ENCODE peak calls at places on chromosomes 1 and 21, in four cellular contexts. Q is Peyer's patch, A is small intestine, B is OCI-LY7. X is an unnamed sample. For H3K4me1, the result is how much of the 10 kb centered on the place peaks cover.

GRCh38 chr1:32048440-32048839 is 24.3 kb upstream of the TMEM39B start:
- DNase-seq in Q (no peak), A (no peak), B (no peak), X (no peak)

GRCh38 chr1:119815361-119815760 is 4.1 kb upstream of the REG4 start:
- DNase-seq in Q (no peak), A (no peak), B (no peak), X (no peak)

GRCh38 chr1:3896396-3897000 is 3.6 kb downstream of the C1orf174 start:
- DNase-seq in Q (no peak), A (no peak), B (no peak), X (no peak)

GRCh38 chr1:167899253-167899681 is 14.7 kb downstream of the ADCY10 start:
- DNase-seq in Q (no peak), A (no peak), B (no peak), X (peak)

GRCh38 chr21:16388911-16389515 is 659.2 kb downstream of the USP25 start:
- DNase-seq in Q (no peak), A (no peak), B (no peak), X (no peak)

GRCh38 chr21:16418211-16418610 is 688.4 kb downstream of the USP25 start:
- DNase-seq in Q (no peak), A (no peak), B (no peak), X (no peak)

GRCh38 chr1:155205969-155206593 is 1.6 kb downstream of the THBS3 start:
- DNase-seq in Q (no peak), A (no peak), B (no peak), X (no peak)

GRCh38 chr1:30882678-30883388 is 25.7 kb downstream of the SDC3 start:
- DNase-seq in Q (no peak), A (no peak), B (no peak), X (no peak)

GRCh38 chr1:107459204-107459904 is 318.5 kb downstream of the NTNG1 start:
- DNase-seq in Q (no peak), A (no peak), B (peak), X (no peak)

DNA sequence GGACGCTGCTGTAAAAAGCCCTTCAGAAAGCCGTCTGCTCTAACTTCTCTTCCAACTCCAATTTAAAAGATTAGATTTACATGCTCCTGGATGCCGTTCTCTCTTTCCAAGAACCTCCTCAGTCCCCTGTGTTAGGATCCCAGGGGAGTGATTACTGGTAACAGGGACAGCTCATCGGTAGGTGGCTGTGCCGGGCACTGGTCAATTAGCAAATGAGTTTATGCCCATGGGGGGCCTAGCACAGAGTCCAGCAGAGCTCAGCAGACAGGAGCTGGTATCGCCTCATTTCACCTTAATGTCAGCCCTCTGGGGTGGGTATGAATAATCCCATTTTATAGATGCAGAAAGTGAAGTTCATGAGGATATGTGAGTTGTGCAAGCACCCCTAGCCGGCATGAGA is 191.9 kb downstream of the GRIK3 start:
- DNase-seq in Q (no peak), A (no peak), B (no peak), X (no peak)
- H3K4me1 ChIP-seq in Q (under half), A (under half), B (under half), X (under half)

DNA sequence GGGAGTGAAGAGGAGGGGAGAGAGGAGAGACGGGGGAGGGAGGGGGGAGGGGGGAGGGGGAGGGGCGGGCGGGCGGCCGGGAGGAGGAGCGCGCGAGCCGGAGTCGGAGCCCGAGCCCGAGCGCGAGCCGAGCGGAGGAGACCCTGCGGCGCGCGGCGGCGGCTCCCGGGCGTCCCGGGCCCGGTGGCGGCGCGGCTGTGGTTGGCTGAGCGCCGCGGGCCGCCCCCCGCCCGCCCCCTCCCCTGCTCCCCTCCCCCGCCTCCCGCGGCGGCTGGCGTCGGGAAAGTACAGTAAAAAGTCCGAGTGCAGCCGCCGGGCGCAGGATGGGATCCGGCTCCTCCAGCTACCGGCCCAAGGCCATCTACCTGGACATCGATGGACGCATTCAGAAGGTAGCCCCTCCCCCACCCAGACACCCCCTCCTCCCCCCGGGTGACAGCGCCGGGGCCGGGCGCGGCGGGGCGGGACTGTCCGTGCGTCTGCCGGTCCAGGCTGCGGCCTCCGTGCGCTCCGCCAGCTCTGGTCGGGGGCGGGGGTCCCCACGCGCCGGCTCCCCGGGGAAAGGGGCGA is at the start of gene PDE9A:
- DNase-seq in Q (peak), A (peak), B (peak), X (no peak)
- H3K4me3 ChIP-seq in Q (peak), A (peak), B (peak), X (peak)

GRCh38 chr21:33647560-33647959 is 5.3 kb downstream of the ITSN1 start:
- DNase-seq in Q (no peak), A (no peak), B (no peak), X (no peak)

GRCh38 chr21:33651965-33652680 is 9.8 kb downstream of the ITSN1 start:
- DNase-seq in Q (no peak), A (no peak), B (no peak), X (no peak)

GRCh38 chr21:33648555-33648954 is 6.3 kb downstream of the ITSN1 start:
- DNase-seq in Q (no peak), A (no peak), B (no peak), X (no peak)

GRCh38 chr21:33650929-33651505 is 8.7 kb downstream of the ITSN1 start:
- DNase-seq in Q (no peak), A (no peak), B (no peak), X (no peak)

GRCh38 chr21:33650230-33650629 is 7.9 kb downstream of the ITSN1 start:
- DNase-seq in Q (no peak), A (peak), B (no peak), X (no peak)
- H3K4me1 ChIP-seq in Q (under half), A (under half), B (under half), X (under half)

DNA sequence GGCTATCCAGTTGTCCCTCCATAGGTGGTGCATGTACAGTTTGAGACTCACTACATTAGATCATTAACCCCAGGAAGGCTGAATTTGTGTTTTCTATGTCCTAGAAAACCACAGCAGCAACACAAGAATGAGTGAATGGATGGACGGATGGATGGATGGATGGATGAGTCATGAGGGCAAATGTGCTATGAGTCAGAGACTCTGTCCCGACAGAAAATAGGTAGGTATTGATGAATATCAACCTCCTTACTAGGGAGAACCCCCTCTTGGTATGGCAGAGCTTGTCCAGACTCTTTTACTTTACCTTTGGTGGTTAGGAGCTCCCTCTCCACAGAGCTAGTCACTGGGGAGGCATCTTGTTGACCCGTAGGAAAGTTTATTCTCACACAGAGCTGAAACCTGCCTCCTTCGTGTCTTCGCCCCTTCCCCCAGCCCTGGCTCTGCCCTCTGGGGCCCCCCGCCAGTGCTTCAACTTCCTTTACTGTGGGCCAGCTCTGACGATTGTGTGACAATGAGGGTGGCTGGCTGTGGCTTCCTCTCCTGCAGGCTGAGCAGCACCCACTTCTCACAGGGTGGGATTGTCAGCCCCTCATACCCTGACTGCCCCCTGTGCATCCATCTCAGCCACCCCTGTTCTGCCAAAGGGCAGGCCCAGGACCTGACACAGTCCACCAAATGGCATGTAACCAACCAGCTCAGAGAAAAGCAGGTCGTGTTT is 145.2 kb downstream of the FOXD2 start:
- DNase-seq in Q (peak), A (no peak), B (no peak), X (no peak)
- H3K4me3 ChIP-seq in Q (no peak), A (no peak), B (no peak), X (no peak)

GRCh38 chr1:6984533-6984932 is 199.3 kb downstream of the CAMTA1 start:
- DNase-seq in Q (no peak), A (no peak), B (no peak), X (no peak)

GRCh38 chr1:6985528-6986276 is 200.4 kb downstream of the CAMTA1 start:
- DNase-seq in Q (no peak), A (no peak), B (no peak), X (no peak)

GRCh38 chr1:6987940-6988339 is 202.7 kb downstream of the CAMTA1 start:
- DNase-seq in Q (no peak), A (no peak), B (no peak), X (no peak)

GRCh38 chr1:6984996-6985395 is 199.7 kb downstream of the CAMTA1 start:
- DNase-seq in Q (no peak), A (no peak), B (no peak), X (no peak)

DNA sequence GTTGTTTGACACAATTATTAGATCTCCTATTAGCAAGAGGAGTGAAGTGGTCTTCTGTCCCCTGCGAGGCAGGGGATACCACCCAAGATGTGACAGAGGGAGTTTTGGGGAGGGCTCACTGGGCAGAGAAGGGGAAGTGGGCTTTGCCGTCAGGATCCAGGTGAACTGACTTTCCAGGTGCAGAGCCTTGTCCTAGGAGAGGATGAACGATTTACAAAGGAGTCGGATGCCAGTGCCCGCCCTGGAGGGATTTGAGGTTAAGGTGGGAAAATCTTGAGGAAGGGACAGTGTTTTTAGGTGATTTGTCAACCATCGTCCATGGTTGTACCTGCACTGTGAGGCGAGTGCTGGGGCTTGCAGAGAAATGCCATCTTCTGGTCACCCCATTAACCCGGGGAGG is 201.0 kb downstream of the CAMTA1 start:
- DNase-seq in Q (no peak), A (no peak), B (no peak), X (no peak)
- H3K4me1 ChIP-seq in Q (under half), A (under half), B (under half), X (under half)

X was measured in stomach.